ENCODE peak calls at places on chromosomes 5 and 9, in six cellular contexts. M is NCI-H748 treated with DMSO at 0.1 percent for 48 hours, N is NCI-H1092 treated with DMSO at 0.1 percent for 48 hours, R is heart right ventricle, S is GM12891, V is skeletal muscle cell. P is an unnamed sample.

GRCh38 chr5:65722575-65723424 is 795 bp downstream of the NLN start:
- DNase-seq in M (peak), N (peak), R (no peak), S (no peak), V (peak), P (peak)

GRCh38 chr9:129332581-129332980 is 154.5 kb upstream of the IER5L start:
- DNase-seq in M (no peak), N (no peak), R (no peak), S (no peak), V (no peak), P (no peak)

GRCh38 chr5:55836191-55836590 is 15.0 kb upstream of the IL31RA start:
- DNase-seq in M (no peak), N (no peak), R (no peak), S (no peak), V (no peak), P (no peak)

GRCh38 chr9:84271004-84271886 is 69.3 kb downstream of the SLC28A3 start:
- DNase-seq in M (peak), N (no peak), R (peak), S (no peak), V (peak), P (peak)

GRCh38 chr9:112743216-112743835 is 7.2 kb upstream of the SNX30 start:
- DNase-seq in M (no peak), N (no peak), R (no peak), S (no peak), V (no peak), P (no peak)

GRCh38 chr5:68428232-68428811 is 212.8 kb downstream of the PIK3R1 start:
- DNase-seq in M (no peak), N (no peak), R (no peak), S (no peak), V (no peak), P (no peak)

GRCh38 chr5:170638051-170638450 is 134.2 kb downstream of the KCNIP1 start:
- DNase-seq in M (no peak), N (no peak), R (no peak), S (no peak), V (no peak), P (no peak)

GRCh38 chr9:129232839-129233568 is 54.9 kb upstream of the IER5L start:
- DNase-seq in M (no peak), N (no peak), R (no peak), S (no peak), V (no peak), P (no peak)

GRCh38 chr5:178595145-178595544 is 5.0 kb upstream of the COL23A1 start:
- DNase-seq in M (no peak), N (no peak), R (no peak), S (no peak), V (no peak), P (no peak)

GRCh38 chr5:53425598-53426516 is 54.6 kb upstream of the FST start:
- DNase-seq in M (peak), N (peak), R (no peak), S (no peak), V (no peak), P (no peak)

GRCh38 chr5:37495668-37496067 is 116.5 kb downstream of the WDR70 start:
- DNase-seq in M (no peak), N (no peak), R (no peak), S (no peak), V (peak), P (peak)

GRCh38 chr9:115237383-115238087 is 119.6 kb upstream of the TNC start:
- DNase-seq in M (no peak), N (no peak), R (peak), S (no peak), V (no peak), P (peak)

GRCh38 chr5:169029087-169029486 is 271.9 kb downstream of the SLIT3 start:
- DNase-seq in M (no peak), N (no peak), R (no peak), S (no peak), V (no peak), P (no peak)

GRCh38 chr5:63963926-63964325 is 1.7 kb upstream of the HTR1A start:
- DNase-seq in M (no peak), N (no peak), R (no peak), S (no peak), V (no peak), P (no peak)

GRCh38 chr5:134133995-134134541 is 19.6 kb downstream of the TCF7 start:
- DNase-seq in M (no peak), N (no peak), R (no peak), S (no peak), V (no peak), P (no peak)

GRCh38 chr9:114001410-114001685 is 76.8 kb downstream of the AMBP start:
- DNase-seq in M (no peak), N (no peak), R (no peak), S (no peak), V (no peak), P (no peak)

GRCh38 chr5:107744418-107745330 is 73.9 kb upstream of the EFNA5 start:
- DNase-seq in M (peak), N (no peak), R (no peak), S (no peak), V (no peak), P (no peak)

GRCh38 chr5:137565450-137565849 is 66.3 kb upstream of the SPOCK1 start:
- DNase-seq in M (no peak), N (no peak), R (no peak), S (no peak), V (peak), P (no peak)

GRCh38 chr9:121819511-121820231 is 168.2 kb downstream of the DAB2IP start:
- DNase-seq in M (no peak), N (no peak), R (no peak), S (no peak), V (no peak), P (peak)

GRCh38 chr5:76831108-76831447 is 12.2 kb downstream of the F2RL1 start:
- DNase-seq in M (no peak), N (no peak), R (no peak), S (no peak), V (no peak), P (peak)

GRCh38 chr9:94782367-94783120 is 56.0 kb downstream of the AOPEP start:
- DNase-seq in M (no peak), N (no peak), R (no peak), S (no peak), V (no peak), P (no peak)

GRCh38 chr5:176481659-176482213 is 33.6 kb downstream of the FAF2 start:
- DNase-seq in M (no peak), N (no peak), R (no peak), S (no peak), V (no peak), P (peak)

GRCh38 chr5:121969660-121970295 is 8.0 kb downstream of the SRFBP1 start:
- DNase-seq in M (no peak), N (no peak), R (no peak), S (no peak), V (peak), P (peak)

GRCh38 chr9:98146101-98146991 is 27.3 kb upstream of the TRIM14 start:
- DNase-seq in M (no peak), N (no peak), R (no peak), S (no peak), V (no peak), P (peak)

GRCh38 chr9:136856078-136856474 is 3.9 kb downstream of the MAMDC4 start:
- DNase-seq in M (no peak), N (no peak), R (peak), S (no peak), V (no peak), P (no peak)

GRCh38 chr9:105295986-105296385 is 51.5 kb downstream of the SLC44A1 start:
- DNase-seq in M (no peak), N (no peak), R (no peak), S (no peak), V (no peak), P (peak)

P was measured in mesenchymal stem cell.